ENCODE peak calls at places on chromosomes 5 and 9, in ten cellular contexts. One of them, this sample, is unnamed.
A peak's percentile ranks its signal among the peaks of the same experiment; 100 is the strongest.

GRCh38 chr9:93072383-93072795 is 13.9 kb downstream of the SUSD3 start:
- DNase-seq in adrenal gland: peak; percentile 82
- DNase-seq in body of pancreas: peak; percentile 28
- DNase-seq in CD8-positive, alpha-beta T cell: no peak
- DNase-seq in uterus: peak; percentile 79
- DNase-seq in esophagus squamous epithelium: no peak
- DNase-seq in GM23338: no peak
- DNase-seq in MM.1S: peak; percentile 59
- DNase-seq in psoas muscle: no peak
- DNase-seq in PC-9: no peak
- DNase-seq in this sample: no peak

GRCh38 chr5:55820488-55820887 is 30.7 kb upstream of the IL31RA start:
- DNase-seq in adrenal gland: no peak
- DNase-seq in body of pancreas: no peak
- DNase-seq in CD8-positive, alpha-beta T cell: no peak
- DNase-seq in uterus: no peak
- DNase-seq in esophagus squamous epithelium: no peak
- DNase-seq in GM23338: no peak
- DNase-seq in MM.1S: no peak
- DNase-seq in psoas muscle: no peak
- DNase-seq in PC-9: no peak
- DNase-seq in this sample: no peak

GRCh38 chr5:122704247-122705036 is 70.4 kb upstream of the SNX2 start:
- DNase-seq in adrenal gland: no peak
- DNase-seq in body of pancreas: no peak
- DNase-seq in CD8-positive, alpha-beta T cell: no peak
- DNase-seq in uterus: no peak
- DNase-seq in esophagus squamous epithelium: no peak
- DNase-seq in GM23338: peak; percentile 78
- DNase-seq in MM.1S: peak; percentile 55
- DNase-seq in psoas muscle: no peak
- DNase-seq in PC-9: no peak
- DNase-seq in this sample: no peak

GRCh38 chr5:142104491-142104890 is 4.1 kb upstream of the NDFIP1 start:
- DNase-seq in adrenal gland: no peak
- DNase-seq in body of pancreas: no peak
- DNase-seq in CD8-positive, alpha-beta T cell: no peak
- DNase-seq in uterus: no peak
- DNase-seq in esophagus squamous epithelium: no peak
- DNase-seq in GM23338: no peak
- DNase-seq in MM.1S: peak; percentile 49
- DNase-seq in psoas muscle: no peak
- DNase-seq in PC-9: no peak
- DNase-seq in this sample: no peak

GRCh38 chr9:306907-307306 is 92.2 kb downstream of the DOCK8 start:
- DNase-seq in adrenal gland: peak; percentile 25
- DNase-seq in body of pancreas: peak; percentile 34
- DNase-seq in CD8-positive, alpha-beta T cell: peak; percentile 45
- DNase-seq in uterus: no peak
- DNase-seq in esophagus squamous epithelium: no peak
- DNase-seq in GM23338: peak; percentile 73
- DNase-seq in MM.1S: peak; percentile 37
- DNase-seq in psoas muscle: no peak
- DNase-seq in PC-9: no peak
- DNase-seq in this sample: no peak

GRCh38 chr5:134371834-134372340 is 518 bp downstream of the UBE2B start:
- DNase-seq in adrenal gland: peak; percentile 88
- DNase-seq in body of pancreas: peak; percentile 81
- DNase-seq in CD8-positive, alpha-beta T cell: peak; percentile 38
- DNase-seq in uterus: no peak
- DNase-seq in esophagus squamous epithelium: no peak
- DNase-seq in GM23338: peak; percentile 89
- DNase-seq in MM.1S: peak; percentile 44
- DNase-seq in psoas muscle: peak; percentile 76
- DNase-seq in PC-9: peak; percentile 71
- DNase-seq in this sample: peak; percentile 61

GRCh38 chr5:135009736-135010501 is 24.1 kb downstream of the PITX1 start:
- DNase-seq in adrenal gland: no peak
- DNase-seq in body of pancreas: no peak
- DNase-seq in CD8-positive, alpha-beta T cell: no peak
- DNase-seq in uterus: no peak
- DNase-seq in esophagus squamous epithelium: no peak
- DNase-seq in GM23338: no peak
- DNase-seq in MM.1S: no peak
- DNase-seq in psoas muscle: no peak
- DNase-seq in PC-9: no peak
- DNase-seq in this sample: no peak

GRCh38 chr9:4555251-4555650 is 65.0 kb downstream of the SLC1A1 start:
- DNase-seq in adrenal gland: peak; percentile 35
- DNase-seq in body of pancreas: no peak
- DNase-seq in CD8-positive, alpha-beta T cell: no peak
- DNase-seq in uterus: no peak
- DNase-seq in esophagus squamous epithelium: no peak
- DNase-seq in GM23338: no peak
- DNase-seq in MM.1S: peak; percentile 59
- DNase-seq in psoas muscle: no peak
- DNase-seq in PC-9: no peak
- DNase-seq in this sample: no peak

GRCh38 chr9:113274474-113275146 is 762 bp downstream of the CDC26 start:
- DNase-seq in adrenal gland: no peak
- DNase-seq in body of pancreas: no peak
- DNase-seq in CD8-positive, alpha-beta T cell: no peak
- DNase-seq in uterus: no peak
- DNase-seq in esophagus squamous epithelium: no peak
- DNase-seq in GM23338: peak; percentile 91
- DNase-seq in MM.1S: peak; percentile 74
- DNase-seq in psoas muscle: no peak
- DNase-seq in PC-9: peak; percentile 32
- DNase-seq in this sample: no peak

GRCh38 chr5:120684213-120684612 is 220.1 kb downstream of the PRR16 start:
- DNase-seq in adrenal gland: no peak
- DNase-seq in body of pancreas: no peak
- DNase-seq in CD8-positive, alpha-beta T cell: no peak
- DNase-seq in uterus: no peak
- DNase-seq in esophagus squamous epithelium: no peak
- DNase-seq in GM23338: no peak
- DNase-seq in MM.1S: peak; percentile 25
- DNase-seq in psoas muscle: no peak
- DNase-seq in PC-9: no peak
- DNase-seq in this sample: no peak

GRCh38 chr5:40436535-40437237 is 243.0 kb upstream of the PTGER4 start:
- DNase-seq in adrenal gland: no peak
- DNase-seq in body of pancreas: no peak
- DNase-seq in CD8-positive, alpha-beta T cell: peak; percentile 49
- DNase-seq in uterus: no peak
- DNase-seq in esophagus squamous epithelium: no peak
- DNase-seq in GM23338: no peak
- DNase-seq in MM.1S: no peak
- DNase-seq in psoas muscle: no peak
- DNase-seq in PC-9: no peak
- DNase-seq in this sample: no peak

GRCh38 chr5:119400248-119400647 is 44.4 kb downstream of the TNFAIP8 start:
- DNase-seq in adrenal gland: no peak
- DNase-seq in body of pancreas: no peak
- DNase-seq in CD8-positive, alpha-beta T cell: no peak
- DNase-seq in uterus: no peak
- DNase-seq in esophagus squamous epithelium: no peak
- DNase-seq in GM23338: no peak
- DNase-seq in MM.1S: no peak
- DNase-seq in psoas muscle: no peak
- DNase-seq in PC-9: no peak
- DNase-seq in this sample: no peak

DNA sequence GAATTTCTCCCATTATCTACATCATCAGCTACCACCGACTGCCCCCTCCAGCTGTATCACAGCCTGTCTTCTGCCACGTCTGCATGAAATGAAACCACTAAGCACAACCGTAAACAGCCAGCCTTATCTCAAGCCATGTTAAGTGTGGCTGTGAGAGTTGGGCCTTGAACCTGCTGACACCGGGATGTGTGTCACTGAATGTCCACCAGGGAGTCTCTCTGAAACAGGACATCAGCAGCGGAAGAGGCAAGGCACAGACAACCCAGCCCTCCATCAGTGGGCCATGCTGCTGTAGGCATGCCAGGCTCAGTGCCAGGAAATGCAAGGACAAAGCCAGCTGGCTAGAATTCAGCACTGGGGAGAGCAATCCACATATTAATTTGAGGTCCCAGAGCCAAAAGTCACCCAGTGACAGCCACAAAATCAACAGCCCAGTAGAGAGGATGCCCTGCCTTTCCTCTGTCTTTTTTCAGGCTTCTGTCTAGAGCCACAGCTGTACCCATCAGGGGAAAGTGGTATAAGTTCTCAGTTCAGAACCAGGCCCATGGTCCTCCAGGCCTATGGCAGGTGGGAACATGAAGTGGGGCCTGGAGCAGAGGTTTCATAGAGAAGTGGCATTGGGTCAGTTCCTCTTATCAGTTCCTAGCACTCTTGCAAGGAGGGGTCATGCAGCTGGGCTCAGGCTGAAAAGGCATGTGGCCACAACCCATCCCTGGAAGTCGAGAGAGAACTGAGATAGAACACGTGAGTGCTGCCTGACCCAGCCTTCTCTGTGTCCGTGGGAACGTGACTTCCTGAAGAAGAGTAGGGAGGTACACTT is 199.5 kb downstream of the ESM1 start:
- DNase-seq in adrenal gland: peak; percentile 91
- DNase-seq in body of pancreas: peak; percentile 70
- DNase-seq in CD8-positive, alpha-beta T cell: no peak
- DNase-seq in uterus: no peak
- DNase-seq in esophagus squamous epithelium: no peak
- DNase-seq in GM23338: no peak
- DNase-seq in MM.1S: peak; percentile 71
- DNase-seq in psoas muscle: no peak
- DNase-seq in PC-9: no peak
- DNase-seq in this sample: peak; percentile 85
- H3K27ac ChIP-seq in adrenal gland: peak overlapping the region; percentile 21
- H3K27ac ChIP-seq in body of pancreas: peak overlapping the region; percentile 41
- H3K27ac ChIP-seq in CD8-positive, alpha-beta T cell: no peak overlapping the region
- H3K27ac ChIP-seq in uterus: no peak overlapping the region
- H3K27ac ChIP-seq in esophagus squamous epithelium: no peak overlapping the region
- H3K27ac ChIP-seq in GM23338: no peak overlapping the region
- H3K27ac ChIP-seq in MM.1S: peak overlapping the region; percentile 77
- H3K27ac ChIP-seq in psoas muscle: no peak overlapping the region
- H3K27ac ChIP-seq in PC-9: no peak overlapping the region
- H3K27ac ChIP-seq in this sample: peak overlapping the region; percentile 55

GRCh38 chr9:69342769-69343168 is 17.8 kb downstream of the ENTREP1 start:
- DNase-seq in adrenal gland: no peak
- DNase-seq in body of pancreas: no peak
- DNase-seq in CD8-positive, alpha-beta T cell: no peak
- DNase-seq in uterus: no peak
- DNase-seq in esophagus squamous epithelium: no peak
- DNase-seq in GM23338: no peak
- DNase-seq in MM.1S: no peak
- DNase-seq in psoas muscle: no peak
- DNase-seq in PC-9: no peak
- DNase-seq in this sample: no peak

GRCh38 chr9:69344459-69344858 is 19.4 kb downstream of the ENTREP1 start:
- DNase-seq in adrenal gland: no peak
- DNase-seq in body of pancreas: no peak
- DNase-seq in CD8-positive, alpha-beta T cell: no peak
- DNase-seq in uterus: no peak
- DNase-seq in esophagus squamous epithelium: no peak
- DNase-seq in GM23338: no peak
- DNase-seq in MM.1S: no peak
- DNase-seq in psoas muscle: no peak
- DNase-seq in PC-9: no peak
- DNase-seq in this sample: no peak

GRCh38 chr9:69340631-69341030 is 15.6 kb downstream of the ENTREP1 start:
- DNase-seq in adrenal gland: no peak
- DNase-seq in body of pancreas: no peak
- DNase-seq in CD8-positive, alpha-beta T cell: no peak
- DNase-seq in uterus: no peak
- DNase-seq in esophagus squamous epithelium: no peak
- DNase-seq in GM23338: no peak
- DNase-seq in MM.1S: no peak
- DNase-seq in psoas muscle: no peak
- DNase-seq in PC-9: no peak
- DNase-seq in this sample: no peak

GRCh38 chr9:69334310-69334709 is 9.3 kb downstream of the ENTREP1 start:
- DNase-seq in adrenal gland: no peak
- DNase-seq in body of pancreas: no peak
- DNase-seq in CD8-positive, alpha-beta T cell: no peak
- DNase-seq in uterus: no peak
- DNase-seq in esophagus squamous epithelium: no peak
- DNase-seq in GM23338: no peak
- DNase-seq in MM.1S: no peak
- DNase-seq in psoas muscle: no peak
- DNase-seq in PC-9: no peak
- DNase-seq in this sample: no peak

GRCh38 chr9:69339620-69340019 is 14.6 kb downstream of the ENTREP1 start:
- DNase-seq in adrenal gland: no peak
- DNase-seq in body of pancreas: no peak
- DNase-seq in CD8-positive, alpha-beta T cell: no peak
- DNase-seq in uterus: no peak
- DNase-seq in esophagus squamous epithelium: no peak
- DNase-seq in GM23338: peak; percentile 17
- DNase-seq in MM.1S: no peak
- DNase-seq in psoas muscle: no peak
- DNase-seq in PC-9: no peak
- DNase-seq in this sample: no peak
- H3K4me1 ChIP-seq in adrenal gland: no peaks in the 10 kb centered on the region
- H3K4me1 ChIP-seq in body of pancreas: no peaks in the 10 kb centered on the region
- H3K4me1 ChIP-seq in CD8-positive, alpha-beta T cell: no peaks in the 10 kb centered on the region
- H3K4me1 ChIP-seq in uterus: no peaks in the 10 kb centered on the region
- H3K4me1 ChIP-seq in esophagus squamous epithelium: no peaks in the 10 kb centered on the region
- H3K4me1 ChIP-seq in GM23338: peaks cover 23% of the 10 kb centered on the region
- H3K4me1 ChIP-seq in MM.1S: no peaks in the 10 kb centered on the region
- H3K4me1 ChIP-seq in psoas muscle: peaks cover 37% of the 10 kb centered on the region
- H3K4me1 ChIP-seq in PC-9: no peaks in the 10 kb centered on the region
- H3K4me1 ChIP-seq in this sample: no peaks in the 10 kb centered on the region

GRCh38 chr5:154505567-154505966 is 27.5 kb upstream of the HAND1 start:
- DNase-seq in adrenal gland: no peak
- DNase-seq in body of pancreas: no peak
- DNase-seq in CD8-positive, alpha-beta T cell: no peak
- DNase-seq in uterus: no peak
- DNase-seq in esophagus squamous epithelium: no peak
- DNase-seq in GM23338: peak; percentile 49
- DNase-seq in MM.1S: no peak
- DNase-seq in psoas muscle: no peak
- DNase-seq in PC-9: no peak
- DNase-seq in this sample: peak; percentile 37
- TF ChIP-seq CTCF in adrenal gland: no peak
- TF ChIP-seq CTCF in body of pancreas: no peak
- TF ChIP-seq CTCF in CD8-positive, alpha-beta T cell: no peak
- TF ChIP-seq CTCF in uterus: no peak
- TF ChIP-seq CTCF in esophagus squamous epithelium: no peak
- TF ChIP-seq CTCF in GM23338: peak; percentile 17
- TF ChIP-seq CTCF in MM.1S: no peak
- TF ChIP-seq CTCF in psoas muscle: no peak
- TF ChIP-seq CTCF in PC-9: no peak
- TF ChIP-seq CTCF in this sample: no peak

DNA sequence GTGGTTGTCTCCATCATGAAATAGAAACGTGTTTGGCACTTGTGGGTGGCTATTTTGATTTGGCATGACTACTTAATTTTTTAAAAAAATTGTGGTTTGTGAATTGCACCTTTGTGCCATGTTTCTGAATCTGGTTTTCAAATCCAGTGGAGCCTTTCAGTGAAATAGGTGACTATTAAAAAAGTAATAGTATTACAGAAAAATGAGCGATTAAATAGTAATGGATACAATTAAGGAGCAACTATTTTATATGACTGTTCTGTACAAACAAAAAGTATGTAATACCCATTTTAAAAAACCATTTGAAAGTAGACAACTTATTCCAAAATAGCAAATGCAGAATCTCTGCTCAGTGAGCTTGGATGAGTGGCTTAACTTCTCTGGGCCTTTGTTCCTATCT is 3.0 kb downstream of the SOWAHA start:
- DNase-seq in adrenal gland: no peak
- DNase-seq in body of pancreas: no peak
- DNase-seq in CD8-positive, alpha-beta T cell: no peak
- DNase-seq in uterus: no peak
- DNase-seq in esophagus squamous epithelium: no peak
- DNase-seq in GM23338: no peak
- DNase-seq in MM.1S: no peak
- DNase-seq in psoas muscle: no peak
- DNase-seq in PC-9: no peak
- DNase-seq in this sample: no peak
- H3K27ac ChIP-seq in adrenal gland: no peak overlapping the region
- H3K27ac ChIP-seq in body of pancreas: no peak overlapping the region
- H3K27ac ChIP-seq in CD8-positive, alpha-beta T cell: no peak overlapping the region
- H3K27ac ChIP-seq in uterus: no peak overlapping the region
- H3K27ac ChIP-seq in esophagus squamous epithelium: no peak overlapping the region
- H3K27ac ChIP-seq in GM23338: no peak overlapping the region
- H3K27ac ChIP-seq in MM.1S: no peak overlapping the region
- H3K27ac ChIP-seq in psoas muscle: no peak overlapping the region
- H3K27ac ChIP-seq in PC-9: no peak overlapping the region
- H3K27ac ChIP-seq in this sample: no peak overlapping the region

This sample was measured in tibial artery.